ENCODE peak calls at places on chromosomes 4 and X, in six cellular contexts. J is brain microvascular endothelial cell, N is GM12878, D is ovary, M is GM23338, C is spleen. V is an unnamed sample.
A peak's percentile ranks its signal among the peaks of the same experiment; 100 is the strongest.

GRCh38 chr4:182502074-182502473 is 258.9 kb downstream of the TENM3 start:
- DNase-seq in N (no peak), C (no peak), J (no peak), M (peak; percentile 41), D (no peak), V (no peak)

GRCh38 chr4:118224239-118224829 is 128.5 kb downstream of the PRSS12 start:
- DNase-seq in C (no peak), N (no peak), M (peak; percentile 84), J (peak; percentile 14), D (no peak), V (no peak)

GRCh38 chr4:113116414-113117345 is 67.2 kb downstream of the ANK2 start:
- DNase-seq in N (no peak), J (no peak), M (peak; percentile 45), D (no peak), C (no peak), V (peak; percentile 14)

GRCh38 chr4:111066447-111066846 is 443.6 kb upstream of the PITX2 start:
- DNase-seq in J (no peak), N (no peak), D (no peak), C (no peak), M (no peak), V (no peak)

GRCh38 chr4:183429489-183429888 is 14.9 kb upstream of the CDKN2AIP start:
- DNase-seq in D (no peak), N (no peak), C (no peak), J (no peak), M (no peak), V (no peak)

GRCh38 chr4:127304356-127304755 is 328.4 kb upstream of the INTU start:
- DNase-seq in J (no peak), M (no peak), N (no peak), C (no peak), D (no peak), V (no peak)

GRCh38 chrX:134764202-134764785 is 106.0 kb upstream of the PLAC1 start:
- DNase-seq in J (no peak), C (no peak), D (no peak), N (no peak), M (peak; percentile 87), V (no peak)

GRCh38 chr4:82467442-82467841 is 37.1 kb downstream of the ENOPH1 start:
- DNase-seq in M (no peak), C (no peak), J (no peak), N (no peak), D (no peak), V (no peak)

GRCh38 chr4:3706565-3707422 is 59.4 kb upstream of the ADRA2C start:
- DNase-seq in C (peak; percentile 45), D (no peak), M (no peak), N (no peak), J (no peak), V (no peak)

GRCh38 chrX:124641737-124642491 is 295.6 kb downstream of the SH2D1A start:
- DNase-seq in J (no peak), D (no peak), N (no peak), C (no peak), M (no peak), V (no peak)

GRCh38 chr4:2689114-2689513 is 67.0 kb downstream of the TNIP2 start:
- DNase-seq in D (no peak), M (no peak), C (no peak), N (no peak), J (no peak), V (no peak)

GRCh38 chrX:1231850-1232505 is 19.5 kb upstream of the CRLF2 start:
- DNase-seq in D (no peak), N (no peak), J (no peak), C (no peak), M (no peak), V (no peak)

GRCh38 chr4:175999944-176000343 is 65.7 kb upstream of the WDR17 start:
- DNase-seq in D (no peak), M (peak; percentile 12), N (no peak), J (no peak), C (no peak), V (no peak)

GRCh38 chr4:82500106-82500738 is 61.6 kb downstream of the TMEM150C start:
- DNase-seq in D (no peak), N (no peak), M (no peak), J (no peak), C (no peak), V (no peak)

GRCh38 chrX:63930140-63930539 is 145.1 kb upstream of the ARHGEF9 start:
- DNase-seq in N (no peak), D (no peak), M (peak; percentile 61), J (no peak), C (no peak), V (peak; percentile 27)

GRCh38 chrX:12901486-12901885 is 4.9 kb upstream of the TLR8 start:
- DNase-seq in J (peak; percentile 40), N (no peak), D (peak; percentile 56), M (peak; percentile 41), C (peak; percentile 87), V (peak; percentile 58)

GRCh38 chr4:58723954-58724353 is 1613.8 kb upstream of the IGFBP7 start:
- DNase-seq in C (peak; percentile 58), J (no peak), N (no peak), D (no peak), M (no peak), V (no peak)

GRCh38 chrX:68650491-68650890 is 3.0 kb downstream of the STARD8 start:
- DNase-seq in N (no peak), D (no peak), M (no peak), C (no peak), J (peak; percentile 34), V (no peak)

GRCh38 chrX:64842492-64842891 is 133.8 kb downstream of the ZC4H2 start:
- DNase-seq in D (no peak), M (no peak), J (no peak), N (no peak), C (no peak), V (no peak)

GRCh38 chrX:50988649-50989048 is 78.1 kb downstream of the BMP15 start:
- DNase-seq in D (peak; percentile 16), J (peak; percentile 49), N (no peak), M (peak; percentile 49), C (no peak), V (peak; percentile 25)

GRCh38 chr4:123649248-123649643 is 252.7 kb downstream of the SPRY1 start:
- DNase-seq in M (no peak), J (no peak), D (no peak), N (peak; percentile 81), C (no peak), V (no peak)

GRCh38 chrX:20317873-20318272 is 51.2 kb upstream of the RPS6KA3 start:
- DNase-seq in D (no peak), J (no peak), N (no peak), M (no peak), C (no peak), V (no peak)

GRCh38 chr4:15031993-15032660 is 29.8 kb downstream of the CPEB2 start:
- DNase-seq in N (no peak), J (no peak), M (no peak), C (no peak), D (no peak), V (no peak)

GRCh38 chrX:130330706-130331105 is 9.0 kb upstream of the SLC25A14 start:
- DNase-seq in D (peak; percentile 15), C (peak; percentile 64), N (peak; percentile 5), M (peak; percentile 79), J (peak; percentile 55), V (peak; percentile 78)

GRCh38 chr4:73019462-73020047 is 50.0 kb downstream of the COX18 start:
- DNase-seq in N (no peak), J (peak; percentile 49), M (peak; percentile 78), D (peak; percentile 27), C (no peak), V (no peak)

DNA sequence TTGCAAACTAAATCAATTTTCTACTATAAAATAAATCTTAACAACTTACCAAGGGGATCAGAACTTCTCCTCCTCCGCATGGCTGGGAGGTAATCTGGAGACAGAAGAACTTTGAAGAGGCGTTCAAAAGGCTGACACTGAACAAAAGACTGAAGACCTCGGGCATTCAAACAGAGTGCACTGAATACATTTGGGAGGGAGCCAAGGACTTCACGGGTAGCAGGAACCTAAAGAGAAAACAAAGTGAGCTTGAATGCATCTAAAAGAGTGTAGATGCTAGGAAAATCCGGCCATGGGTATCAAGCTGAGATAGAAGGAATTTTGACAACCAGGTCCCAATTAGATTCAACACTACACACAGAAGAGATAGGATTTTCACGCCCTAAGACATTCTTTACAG is 69.6 kb downstream of the HUWE1 start:
- DNase-seq in D (no peak), M (no peak), N (no peak), C (no peak), J (no peak), V (no peak)
- H3K36me3 ChIP-seq in D (no peaks in the 10 kb centered on the region), M (peaks cover 43% of the 10 kb centered on the region), N (peaks cover 38% of the 10 kb centered on the region), C (peaks cover 67% of the 10 kb centered on the region), J (peaks cover 32% of the 10 kb centered on the region), V (peaks cover 34% of the 10 kb centered on the region)

GRCh38 chr4:22741744-22742143 is 49.0 kb downstream of the GBA3 start:
- DNase-seq in J (no peak), C (no peak), M (no peak), N (no peak), D (no peak), V (no peak)
- H3K27ac ChIP-seq in J (no peak overlapping the region), C (no peak overlapping the region), M (no peak overlapping the region), N (no peak overlapping the region), D (no peak overlapping the region), V (no peak overlapping the region)

GRCh38 chr4:105896461-105896939 is 1.2 kb downstream of the NPNT start:
- DNase-seq in D (no peak), J (no peak), N (no peak), C (no peak), M (peak; percentile 68), V (peak; percentile 60)

GRCh38 chr4:105895609-105896460 is 564 bp downstream of the NPNT start:
- DNase-seq in N (no peak), D (peak; percentile 17), C (no peak), J (no peak), M (peak; percentile 45), V (peak; percentile 67)

GRCh38 chr4:105895324-105895608 is at the start of gene NPNT:
- DNase-seq in C (peak; percentile 70), J (no peak), D (no peak), N (no peak), M (peak; percentile 42), V (no peak)

GRCh38 chr4:105896984-105897760 is 1.9 kb downstream of the NPNT start:
- DNase-seq in D (no peak), C (no peak), M (peak; percentile 30), J (no peak), N (no peak), V (no peak)

DNA sequence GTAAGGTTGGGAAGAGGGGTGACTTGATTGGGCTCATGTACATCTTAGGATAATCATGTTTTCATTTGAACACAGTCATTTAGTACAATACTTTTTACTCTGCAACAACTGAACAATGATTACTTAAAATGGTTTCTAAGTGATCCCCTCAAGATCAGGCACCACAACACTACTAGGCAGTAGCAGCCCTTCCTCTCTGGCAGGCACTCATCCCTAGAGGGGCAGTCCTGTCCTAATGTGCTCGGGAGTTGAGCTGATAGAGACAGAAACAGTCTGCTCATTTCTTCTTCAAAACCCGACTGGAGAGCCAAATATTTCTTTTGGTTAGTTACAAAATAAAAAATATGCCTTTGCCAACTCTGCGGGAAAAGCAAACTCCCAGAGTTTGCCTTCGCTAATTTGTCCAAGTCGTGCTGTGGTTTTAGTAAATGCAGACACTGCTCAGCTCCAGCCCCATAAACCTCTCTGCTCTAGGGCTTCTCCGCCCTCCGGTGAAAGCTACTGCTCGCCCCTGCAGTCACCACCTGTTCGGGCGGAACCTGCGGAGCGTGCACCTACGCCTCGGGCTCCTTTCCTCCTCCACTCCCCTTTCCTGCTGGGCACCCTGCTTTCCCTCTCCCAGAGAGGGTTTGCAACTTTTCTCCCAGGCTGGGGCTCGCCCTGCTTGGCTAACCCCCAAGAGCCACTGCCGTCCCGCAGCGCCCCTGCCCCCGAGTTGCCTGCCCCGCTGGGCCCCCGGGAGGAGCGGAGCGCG is 524 bp upstream of the NPNT start:
- DNase-seq in C (no peak), J (no peak), M (peak; percentile 56), N (no peak), D (no peak), V (peak; percentile 78)
- TF ChIP-seq CTCF in C (no peak), J (no peak), M (no peak), N (no peak), D (no peak), V (no peak)

GRCh38 chr4:53431052-53431451 is 53.6 kb downstream of the FIP1L1 start:
- DNase-seq in C (no peak), M (no peak), J (no peak), N (no peak), D (no peak), V (no peak)
- H3K36me3 ChIP-seq in C (peaks cover 68% of the 10 kb centered on the region), M (peaks cover 4% of the 10 kb centered on the region), J (peaks cover 17% of the 10 kb centered on the region), N (peaks cover 41% of the 10 kb centered on the region), D (no peaks in the 10 kb centered on the region), V (peaks cover 47% of the 10 kb centered on the region)